ENCODE peak calls at places on chromosomes 5 and 9, in four cellular contexts. B is HepG2, Z is K562, U is Panc1. S is an unnamed sample.

GRCh38 chr5:128534729-128535128 is 3.3 kb downstream of the FBN2 start:
- DNase-seq in B (no peak), Z (no peak), U (no peak), S (no peak)

GRCh38 chr5:56561-57290 is 35.2 kb upstream of the PLEKHG4B start:
- DNase-seq in B (no peak), Z (peak), U (no peak), S (no peak)

GRCh38 chr9:98218562-98219363 is 26.3 kb upstream of the CORO2A start:
- DNase-seq in B (no peak), Z (no peak), U (no peak), S (no peak)

GRCh38 chr9:106933470-106933869 is 70.5 kb downstream of the ZNF462 start:
- DNase-seq in B (no peak), Z (no peak), U (no peak), S (no peak)

GRCh38 chr5:149775785-149776184 is 45.7 kb downstream of the PPARGC1B start:
- DNase-seq in B (peak), Z (peak), U (peak), S (peak)

GRCh38 chr9:100591639-100592412 is 13.9 kb downstream of the CAVIN4 start:
- DNase-seq in B (no peak), Z (no peak), U (no peak), S (no peak)

GRCh38 chr5:59800375-59800893 is 93.1 kb downstream of the PDE4D start:
- DNase-seq in B (no peak), Z (no peak), U (no peak), S (no peak)

GRCh38 chr5:150562832-150563231 is 54.9 kb downstream of the NDST1 start:
- DNase-seq in B (peak), Z (no peak), U (peak), S (peak)

GRCh38 chr5:138709216-138709615 is 44.0 kb upstream of the CTNNA1 start:
- DNase-seq in B (no peak), Z (no peak), U (no peak), S (no peak)

GRCh38 chr5:16935271-16936149 is 578 bp downstream of the MYO10 start:
- DNase-seq in B (no peak), Z (no peak), U (no peak), S (no peak)

GRCh38 chr9:112774006-112774996 is 23.7 kb downstream of the SNX30 start:
- DNase-seq in B (no peak), Z (no peak), U (no peak), S (no peak)

GRCh38 chr5:160133071-160133917 is 14.0 kb upstream of the PWWP2A start:
- DNase-seq in B (no peak), Z (peak), U (no peak), S (no peak)

GRCh38 chr9:4946937-4947336 is 38.1 kb upstream of the JAK2 start:
- DNase-seq in B (no peak), Z (no peak), U (no peak), S (no peak)

GRCh38 chr5:122515709-122516431 is 203.8 kb downstream of the SNCAIP start:
- DNase-seq in B (peak), Z (peak), U (peak), S (peak)

GRCh38 chr5:8721536-8721935 is 824.3 kb downstream of the SEMA5A start:
- DNase-seq in B (no peak), Z (no peak), U (no peak), S (no peak)

GRCh38 chr5:177520906-177521513 is 4.2 kb upstream of the DDX41 start:
- DNase-seq in B (no peak), Z (no peak), U (no peak), S (no peak)

GRCh38 chr5:76199321-76200318 is 116.4 kb downstream of the SV2C start:
- DNase-seq in B (no peak), Z (no peak), U (no peak), S (no peak)

GRCh38 chr9:130869250-130869649 is 27.4 kb downstream of the QRFP start:
- DNase-seq in B (no peak), Z (no peak), U (no peak), S (no peak)

GRCh38 chr9:20022410-20022809 is 233.6 kb upstream of the SLC24A2 start:
- DNase-seq in B (no peak), Z (no peak), U (no peak), S (no peak)

GRCh38 chr5:174387448-174387847 is 336.9 kb upstream of the MSX2 start:
- DNase-seq in B (no peak), Z (no peak), U (no peak), S (no peak)

GRCh38 chr5:643811-644271 is 31.7 kb downstream of the CEP72 start:
- DNase-seq in B (no peak), Z (no peak), U (no peak), S (no peak)

GRCh38 chr9:79007701-79008483 is 563.9 kb upstream of the TLE4 start:
- DNase-seq in B (no peak), Z (no peak), U (no peak), S (no peak)

GRCh38 chr9:22030101-22030598 is 21.0 kb upstream of the CDKN2B start:
- DNase-seq in B (peak), Z (no peak), U (no peak), S (no peak)

GRCh38 chr5:88687253-88687955 is 195.6 kb downstream of the MEF2C start:
- DNase-seq in B (no peak), Z (no peak), U (no peak), S (no peak)

GRCh38 chr9:130150779-130151381 is 21.3 kb upstream of the NCS1 start:
- DNase-seq in B (no peak), Z (no peak), U (no peak), S (peak)

GRCh38 chr5:82403724-82404123 is 125.6 kb upstream of the RPS23 start:
- DNase-seq in B (no peak), Z (no peak), U (no peak), S (no peak)

GRCh38 chr5:91206734-91207133 is 176.4 kb downstream of the ARRDC3 start:
- DNase-seq in B (no peak), Z (no peak), U (no peak), S (no peak)

GRCh38 chr9:111036068-111036789 is 2.0 kb downstream of the LPAR1 start:
- DNase-seq in B (no peak), Z (no peak), U (no peak), S (peak)

GRCh38 chr5:149581192-149581861 is at the start of gene ARHGEF37:
- DNase-seq in B (peak), Z (no peak), U (no peak), S (peak)

GRCh38 chr9:35258665-35259474 is 97.1 kb downstream of the UNC13B start:
- DNase-seq in B (peak), Z (peak), U (peak), S (peak)

GRCh38 chr9:87564111-87564510 is 66.4 kb downstream of the DAPK1 start:
- DNase-seq in B (peak), Z (peak), U (no peak), S (no peak)

GRCh38 chr9:129320575-129321311 is 142.7 kb upstream of the IER5L start:
- DNase-seq in B (peak), Z (peak), U (no peak), S (no peak)

GRCh38 chr5:87393331-87393730 is 19.4 kb downstream of the CCNH start:
- DNase-seq in B (no peak), Z (no peak), U (peak), S (no peak)

DNA sequence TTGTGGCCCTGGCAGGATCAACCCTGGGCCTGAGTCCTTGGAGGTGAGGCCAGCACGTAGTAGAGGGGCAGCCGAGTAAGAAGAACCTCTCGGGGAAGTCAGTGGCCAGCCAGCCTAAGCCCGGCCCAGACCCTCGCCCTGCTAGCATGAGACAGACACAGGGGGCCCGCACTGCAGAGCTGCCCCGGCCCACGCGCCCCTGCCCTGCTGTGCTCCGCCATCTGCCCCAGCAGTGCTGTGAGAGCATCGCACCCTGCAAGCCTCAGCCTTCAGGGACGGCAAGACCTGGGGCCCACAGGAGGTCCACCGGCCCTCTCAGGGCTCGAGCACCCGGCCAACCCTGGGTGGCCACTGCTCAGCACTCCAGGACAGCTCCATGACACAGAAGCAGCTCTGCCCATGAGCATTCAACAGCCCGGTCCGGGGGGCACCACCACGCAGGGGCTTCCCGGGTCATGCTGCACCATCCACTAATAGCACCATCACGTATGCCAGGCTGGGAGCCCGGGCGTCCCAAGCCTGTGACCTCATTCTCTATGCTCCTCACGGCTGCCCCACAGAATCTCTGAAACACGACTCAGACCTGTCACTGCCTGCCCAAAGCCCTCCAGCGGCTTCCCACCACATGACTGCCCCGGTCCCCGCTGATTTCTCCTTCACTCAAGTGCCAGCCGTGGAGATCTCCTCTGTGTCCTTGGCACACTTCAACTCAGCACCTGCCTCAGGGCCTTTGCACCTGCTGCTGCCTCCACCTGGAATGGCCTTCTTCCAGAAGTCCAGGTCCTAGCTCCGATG is 38.1 kb downstream of the ADAMTS2 start:
- DNase-seq in B (no peak), Z (no peak), U (no peak), S (no peak)
- TF ChIP-seq TCF7L2 in B (no peak), Z (no peak), U (no peak), S (no peak)

DNA sequence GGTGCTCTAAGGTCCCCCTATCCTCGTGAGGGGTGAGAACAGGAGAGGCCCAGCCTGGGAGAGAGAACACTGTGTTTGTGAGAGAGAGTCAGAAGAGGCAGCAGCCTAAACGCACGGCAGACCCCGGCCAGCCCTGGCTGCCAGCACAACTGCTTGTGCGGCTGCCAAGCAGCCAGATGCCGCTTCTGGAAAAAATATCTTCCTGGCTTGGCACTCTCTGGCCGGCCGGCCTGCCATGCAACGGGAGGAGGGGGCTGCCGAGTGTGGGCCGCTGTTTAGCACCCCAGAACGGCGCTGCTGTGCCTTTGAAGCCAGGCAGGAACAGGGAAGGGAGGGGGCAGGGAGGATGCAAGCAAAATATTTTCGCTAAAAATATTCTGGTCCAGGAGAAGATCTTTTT is 105.0 kb downstream of the FGF18 start:
- DNase-seq in B (no peak), Z (no peak), U (no peak), S (no peak)
- TF ChIP-seq TCF7L2 in B (no peak), Z (no peak), U (no peak), S (no peak)

GRCh38 chr9:14238044-14238443 is 75.9 kb downstream of the NFIB start:
- DNase-seq in B (peak), Z (no peak), U (no peak), S (no peak)
- TF ChIP-seq TCF7L2 in B (no peak), Z (no peak), U (no peak), S (no peak)

GRCh38 chr9:91151741-91152095 is 210.0 kb downstream of the AUH start:
- DNase-seq in B (no peak), Z (no peak), U (no peak), S (no peak)

GRCh38 chr9:91154686-91155085 is 207.0 kb downstream of the AUH start:
- DNase-seq in B (no peak), Z (no peak), U (no peak), S (no peak)

GRCh38 chr9:91148306-91148705 is 213.4 kb downstream of the AUH start:
- DNase-seq in B (no peak), Z (no peak), U (no peak), S (no peak)

GRCh38 chr9:91150273-91151013 is 211.3 kb downstream of the AUH start:
- DNase-seq in B (no peak), Z (no peak), U (no peak), S (no peak)

GRCh38 chr9:91151014-91151740 is 210.5 kb downstream of the AUH start:
- DNase-seq in B (no peak), Z (no peak), U (no peak), S (no peak)
- TF ChIP-seq TCF7L2 in B (no peak), Z (no peak), U (no peak), S (no peak)

DNA sequence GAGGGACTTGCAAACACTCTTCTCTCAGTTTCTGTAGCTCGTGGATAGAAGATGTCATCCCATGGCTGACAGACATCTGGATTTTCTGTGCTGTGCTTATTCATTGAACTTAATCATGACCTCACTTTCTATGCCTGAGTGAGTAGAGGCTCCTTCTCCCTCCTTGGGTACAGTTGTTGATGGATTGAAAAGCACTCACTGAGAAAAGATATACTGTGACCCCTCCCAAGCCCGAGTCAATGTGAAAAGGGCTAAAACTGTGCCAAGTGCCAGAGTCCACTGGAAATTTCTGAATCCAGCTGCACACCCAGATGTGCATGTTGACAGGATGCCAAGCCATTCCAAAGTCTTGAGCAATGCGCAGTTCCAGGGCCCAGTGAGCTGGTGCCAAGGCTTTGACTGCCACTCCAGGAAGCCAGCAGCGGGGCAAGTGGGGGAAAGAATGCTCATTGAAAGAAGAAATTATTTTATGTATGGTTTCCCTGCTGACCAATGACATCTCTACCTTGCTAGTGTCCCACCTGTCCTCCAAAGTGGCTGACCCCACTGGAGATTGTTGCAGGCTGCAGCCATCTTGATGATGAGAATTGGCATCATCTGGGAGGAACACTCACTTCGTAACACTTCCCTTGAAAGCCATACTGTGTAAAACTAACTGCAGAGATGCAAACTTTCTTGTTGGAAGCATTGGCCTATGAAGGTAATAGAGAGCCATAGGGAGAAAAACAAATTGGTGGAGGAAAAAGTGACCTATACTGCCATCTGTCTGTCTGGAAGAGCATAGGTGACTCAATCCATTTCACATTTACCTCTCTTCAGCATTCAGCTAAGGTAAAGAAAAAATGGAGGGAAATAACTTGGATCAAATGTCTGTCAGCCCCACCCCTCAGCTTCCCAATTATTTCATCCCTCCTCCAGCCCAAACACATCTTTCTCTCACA is 473.2 kb downstream of the NTRK2 start:
- DNase-seq in B (peak), Z (peak), U (peak), S (peak)
- TF ChIP-seq TCF7L2 in B (no peak), Z (no peak), U (no peak), S (no peak)

GRCh38 chr9:115594551-115594950 is 476.6 kb upstream of the TNC start:
- DNase-seq in B (no peak), Z (no peak), U (no peak), S (no peak)
- TF ChIP-seq TCF7L2 in B (no peak), Z (no peak), U (no peak), S (no peak)

GRCh38 chr5:93359296-93359957 is 221.6 kb downstream of the NR2F1-AS1 start:
- DNase-seq in B (no peak), Z (no peak), U (no peak), S (peak)
- TF ChIP-seq TCF7L2 in B (no peak), Z (no peak), U (no peak), S (no peak)

GRCh38 chr5:161851691-161852299 is 3.9 kb downstream of the GABRA1 start:
- DNase-seq in B (no peak), Z (no peak), U (no peak), S (no peak)
- TF ChIP-seq TCF7L2 in B (no peak), Z (no peak), U (no peak), S (no peak)